ENCODE peak calls at places on chromosomes 6 and 20, in four cellular contexts. One of them, this sample, is unnamed.

GRCh38 chr6:41936073-41936837 is 5.4 kb downstream of the CCND3 start:
- DNase-seq in GM12878: peak; percentile 53
- DNase-seq in A549: peak; percentile 72
- DNase-seq in right lobe of liver: peak; percentile 74
- DNase-seq in this sample: peak; percentile 65

GRCh38 chr20:25574411-25574810 is 10.9 kb downstream of the NINL start:
- DNase-seq in GM12878: no peak
- DNase-seq in right lobe of liver: no peak
- DNase-seq in A549: no peak
- DNase-seq in this sample: no peak

GRCh38 chr20:23691675-23692074 is 2.8 kb upstream of the CST4 start:
- DNase-seq in A549: no peak
- DNase-seq in GM12878: no peak
- DNase-seq in right lobe of liver: no peak
- DNase-seq in this sample: no peak

GRCh38 chr6:161303628-161304340 is 29.9 kb upstream of the AGPAT4 start:
- DNase-seq in A549: no peak
- DNase-seq in GM12878: no peak
- DNase-seq in right lobe of liver: no peak
- DNase-seq in this sample: no peak

GRCh38 chr6:36829919-36830544 is 9.2 kb downstream of the CPNE5 start:
- DNase-seq in GM12878: no peak
- DNase-seq in A549: no peak
- DNase-seq in right lobe of liver: peak; percentile 63
- DNase-seq in this sample: peak; percentile 80

GRCh38 chr6:167712332-167713087 is 114.2 kb upstream of the AFDN start:
- DNase-seq in A549: no peak
- DNase-seq in right lobe of liver: no peak
- DNase-seq in GM12878: no peak
- DNase-seq in this sample: no peak

GRCh38 chr20:62943396-62943795 is 5.4 kb downstream of the GID8 start:
- DNase-seq in GM12878: no peak
- DNase-seq in A549: no peak
- DNase-seq in right lobe of liver: no peak
- DNase-seq in this sample: no peak

GRCh38 chr6:26044140-26045045 is 42.8 kb upstream of the HFE start:
- DNase-seq in GM12878: no peak
- DNase-seq in right lobe of liver: peak; percentile 54
- DNase-seq in A549: no peak
- DNase-seq in this sample: no peak

GRCh38 chr20:62288535-62289105 is 14.2 kb upstream of the ADRM1 start:
- DNase-seq in A549: no peak
- DNase-seq in right lobe of liver: no peak
- DNase-seq in GM12878: no peak
- DNase-seq in this sample: no peak

GRCh38 chr6:32622545-32623401 is 14.4 kb upstream of the HLA-DQA1 start:
- DNase-seq in right lobe of liver: no peak
- DNase-seq in A549: no peak
- DNase-seq in GM12878: peak; percentile 96
- DNase-seq in this sample: no peak

GRCh38 chr20:61306935-61307475 is 54.9 kb downstream of the CDH4 start:
- DNase-seq in GM12878: no peak
- DNase-seq in A549: no peak
- DNase-seq in right lobe of liver: no peak
- DNase-seq in this sample: no peak

GRCh38 chr6:36997811-36998722 is 7.4 kb upstream of the FGD2 start:
- DNase-seq in A549: no peak
- DNase-seq in GM12878: no peak
- DNase-seq in right lobe of liver: no peak
- DNase-seq in this sample: peak; percentile 67

GRCh38 chr20:3248167-3248992 is 9.4 kb upstream of the SLC4A11 start:
- DNase-seq in A549: no peak
- DNase-seq in GM12878: no peak
- DNase-seq in right lobe of liver: peak; percentile 46
- DNase-seq in this sample: no peak

GRCh38 chr6:1806935-1807334 is 197.2 kb downstream of the FOXC1 start:
- DNase-seq in A549: no peak
- DNase-seq in GM12878: no peak
- DNase-seq in right lobe of liver: no peak
- DNase-seq in this sample: no peak

GRCh38 chr6:1798303-1798964 is 188.7 kb downstream of the FOXC1 start:
- DNase-seq in right lobe of liver: no peak
- DNase-seq in GM12878: no peak
- DNase-seq in A549: no peak
- DNase-seq in this sample: no peak

GRCh38 chr6:1801401-1801800 is 191.7 kb downstream of the FOXC1 start:
- DNase-seq in A549: no peak
- DNase-seq in right lobe of liver: no peak
- DNase-seq in GM12878: no peak
- DNase-seq in this sample: no peak

GRCh38 chr6:1798965-1799325 is 189.2 kb downstream of the FOXC1 start:
- DNase-seq in GM12878: no peak
- DNase-seq in A549: no peak
- DNase-seq in right lobe of liver: no peak
- DNase-seq in this sample: no peak

GRCh38 chr6:1802495-1803395 is 193.0 kb downstream of the FOXC1 start:
- DNase-seq in GM12878: no peak
- DNase-seq in A549: no peak
- DNase-seq in right lobe of liver: no peak
- DNase-seq in this sample: no peak
- H3K27ac ChIP-seq in GM12878: no peak overlapping the region
- H3K27ac ChIP-seq in A549: no peak overlapping the region
- H3K27ac ChIP-seq in right lobe of liver: no peak overlapping the region
- H3K27ac ChIP-seq in this sample: no peak overlapping the region

GRCh38 chr6:28141500-28142329 is at the start of gene ZKSCAN8:
- DNase-seq in GM12878: peak; percentile 78
- DNase-seq in right lobe of liver: peak; percentile 85
- DNase-seq in A549: peak; percentile 81
- DNase-seq in this sample: peak; percentile 62
- TF ChIP-seq POLR2A in GM12878: peak; percentile 91
- TF ChIP-seq POLR2A in right lobe of liver: peak; percentile 67
- TF ChIP-seq POLR2A in A549: peak; percentile 54
- TF ChIP-seq POLR2A in this sample: no peak

DNA sequence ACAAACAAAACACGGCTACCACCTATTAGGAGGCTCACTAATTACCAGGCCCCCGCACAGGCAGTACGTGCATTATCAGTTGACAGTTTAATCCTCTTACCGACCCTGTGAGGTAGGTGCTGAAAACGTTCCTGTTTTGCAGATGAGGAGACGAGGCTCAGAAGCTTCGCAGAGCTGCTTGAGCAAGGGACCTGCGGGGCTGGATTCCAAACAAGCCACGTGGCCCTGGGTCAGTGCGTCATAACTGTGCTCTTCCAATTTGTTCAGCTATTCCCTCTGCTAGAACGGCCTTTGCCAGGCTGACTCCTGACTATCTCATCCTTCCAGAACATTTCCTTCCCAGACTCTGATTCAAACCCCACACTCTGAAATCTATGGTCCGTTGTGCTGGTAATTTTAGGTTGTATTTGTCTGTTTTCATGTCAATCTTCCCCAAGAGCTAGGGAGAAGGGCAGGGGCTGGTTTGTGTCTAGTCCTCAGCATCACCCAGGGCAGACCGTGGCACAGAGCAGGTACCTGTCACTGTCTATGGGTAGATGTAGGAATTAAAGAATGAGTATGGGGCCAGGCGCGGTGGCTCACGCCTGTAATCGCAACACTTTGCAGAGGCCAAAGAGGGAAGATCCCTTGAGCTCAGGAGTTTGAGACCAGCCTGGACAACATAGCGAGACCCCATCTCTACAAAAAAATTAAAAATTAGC is 28.8 kb upstream of the TLDC2 start:
- DNase-seq in GM12878: no peak
- DNase-seq in right lobe of liver: no peak
- DNase-seq in A549: no peak
- DNase-seq in this sample: peak; percentile 63
- H3K4me1 ChIP-seq in GM12878: peaks cover 80% of the 10 kb centered on the region
- H3K4me1 ChIP-seq in right lobe of liver: no peaks in the 10 kb centered on the region
- H3K4me1 ChIP-seq in A549: peaks cover 30% of the 10 kb centered on the region
- H3K4me1 ChIP-seq in this sample: peaks cover 5% of the 10 kb centered on the region

GRCh38 chr6:1766663-1767062 is 156.9 kb downstream of the FOXC1 start:
- DNase-seq in A549: no peak
- DNase-seq in right lobe of liver: no peak
- DNase-seq in GM12878: no peak
- DNase-seq in this sample: no peak
- H3K27ac ChIP-seq in A549: no peak overlapping the region
- H3K27ac ChIP-seq in right lobe of liver: no peak overlapping the region
- H3K27ac ChIP-seq in GM12878: no peak overlapping the region
- H3K27ac ChIP-seq in this sample: no peak overlapping the region

GRCh38 chr20:32274359-32274758 is 3.1 kb upstream of the KIF3B start:
- DNase-seq in GM12878: no peak
- DNase-seq in right lobe of liver: no peak
- DNase-seq in A549: no peak
- DNase-seq in this sample: no peak

GRCh38 chr20:32281711-32282110 is 4.3 kb downstream of the KIF3B start:
- DNase-seq in A549: no peak
- DNase-seq in right lobe of liver: no peak
- DNase-seq in GM12878: no peak
- DNase-seq in this sample: no peak

GRCh38 chr20:32278199-32278643 is 770 bp downstream of the KIF3B start:
- DNase-seq in GM12878: peak; percentile 67
- DNase-seq in right lobe of liver: no peak
- DNase-seq in A549: no peak
- DNase-seq in this sample: no peak

GRCh38 chr20:32282461-32282860 is 5.0 kb downstream of the KIF3B start:
- DNase-seq in right lobe of liver: peak; percentile 55
- DNase-seq in A549: no peak
- DNase-seq in GM12878: no peak
- DNase-seq in this sample: no peak

GRCh38 chr20:32277361-32278198 is at the start of gene KIF3B:
- DNase-seq in GM12878: peak; percentile 61
- DNase-seq in right lobe of liver: peak; percentile 87
- DNase-seq in A549: peak; percentile 98
- DNase-seq in this sample: peak; percentile 82
- TF ChIP-seq POLR2A in GM12878: peak; percentile 57
- TF ChIP-seq POLR2A in right lobe of liver: peak; percentile 53
- TF ChIP-seq POLR2A in A549: peak; percentile 24
- TF ChIP-seq POLR2A in this sample: no peak

GRCh38 chr20:6660441-6660840 is 107.0 kb upstream of the BMP2 start:
- DNase-seq in A549: no peak
- DNase-seq in GM12878: no peak
- DNase-seq in right lobe of liver: no peak
- DNase-seq in this sample: no peak
- H3K4me1 ChIP-seq in A549: no peaks in the 10 kb centered on the region
- H3K4me1 ChIP-seq in GM12878: no peaks in the 10 kb centered on the region
- H3K4me1 ChIP-seq in right lobe of liver: peaks cover 15% of the 10 kb centered on the region
- H3K4me1 ChIP-seq in this sample: no peaks in the 10 kb centered on the region

GRCh38 chr6:129710722-129711631 is 1.0 kb upstream of the ARHGAP18 start:
- DNase-seq in right lobe of liver: no peak
- DNase-seq in GM12878: no peak
- DNase-seq in A549: no peak
- DNase-seq in this sample: no peak

GRCh38 chr6:129717287-129717686 is 7.3 kb upstream of the ARHGAP18 start:
- DNase-seq in GM12878: no peak
- DNase-seq in right lobe of liver: no peak
- DNase-seq in A549: no peak
- DNase-seq in this sample: no peak

GRCh38 chr6:129709451-129709908 is 497 bp downstream of the ARHGAP18 start:
- DNase-seq in right lobe of liver: no peak
- DNase-seq in A549: no peak
- DNase-seq in GM12878: no peak
- DNase-seq in this sample: no peak

GRCh38 chr6:129709909-129710721 is at the start of gene ARHGAP18:
- DNase-seq in GM12878: peak; percentile 78
- DNase-seq in right lobe of liver: peak; percentile 94
- DNase-seq in A549: peak; percentile 53
- DNase-seq in this sample: peak; percentile 90

GRCh38 chr6:129713806-129714338 is 3.9 kb upstream of the ARHGAP18 start:
- DNase-seq in GM12878: no peak
- DNase-seq in right lobe of liver: no peak
- DNase-seq in A549: no peak
- DNase-seq in this sample: no peak
- H3K27ac ChIP-seq in GM12878: no peak overlapping the region
- H3K27ac ChIP-seq in right lobe of liver: no peak overlapping the region
- H3K27ac ChIP-seq in A549: no peak overlapping the region
- H3K27ac ChIP-seq in this sample: no peak overlapping the region

DNA sequence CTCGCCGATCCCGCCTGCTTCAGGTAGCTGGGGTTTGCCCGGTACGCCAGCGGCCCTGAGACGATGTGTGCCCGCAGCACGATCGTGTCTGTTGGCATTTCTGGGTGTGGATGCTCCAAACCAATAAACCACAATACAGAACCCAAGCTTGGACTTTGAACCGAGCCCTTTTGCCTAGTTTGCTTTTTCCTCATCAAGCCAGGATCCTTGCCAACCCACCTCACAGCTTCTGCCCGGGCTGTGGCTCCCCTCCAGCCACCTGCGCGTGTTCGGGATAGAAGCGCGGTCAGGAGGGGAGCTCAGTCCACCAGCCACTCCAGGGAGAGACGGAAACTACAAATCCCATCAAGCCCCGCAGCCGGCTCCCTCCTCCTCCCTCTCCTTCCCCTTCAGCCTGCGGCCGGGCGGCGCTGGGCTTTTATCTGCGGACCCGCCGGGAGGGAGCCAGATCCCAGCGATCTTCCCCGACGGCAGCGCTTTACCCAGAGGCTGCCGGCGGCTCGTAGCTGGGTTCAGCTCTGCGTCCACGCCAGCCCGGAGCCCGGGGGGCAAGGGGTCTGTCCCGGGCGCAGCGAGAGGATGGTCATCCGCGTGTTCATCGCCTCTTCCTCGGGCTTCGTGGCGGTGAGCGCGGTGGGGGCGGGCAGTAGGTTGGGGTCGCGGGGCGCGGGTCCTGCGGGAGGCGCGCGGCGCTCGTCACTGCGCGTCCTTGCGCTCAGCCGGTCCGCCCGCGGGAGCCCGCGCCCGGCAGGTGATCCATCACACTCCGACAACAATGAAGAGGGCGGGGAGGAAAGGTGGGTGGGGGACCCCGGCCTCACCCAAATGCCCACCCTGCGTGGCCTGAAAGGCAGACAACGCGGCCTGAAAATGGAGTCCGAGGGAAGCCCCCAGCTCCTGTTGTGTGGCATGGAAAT is at the start of gene SH3BGRL2:
- DNase-seq in A549: peak; percentile 49
- DNase-seq in right lobe of liver: peak; percentile 92
- DNase-seq in GM12878: no peak
- DNase-seq in this sample: peak; percentile 35
- TF ChIP-seq POLR2A in A549: no peak
- TF ChIP-seq POLR2A in right lobe of liver: peak; percentile 71
- TF ChIP-seq POLR2A in GM12878: no peak
- TF ChIP-seq POLR2A in this sample: no peak

This sample was measured in breast epithelium.